ENCODE peak calls at places on chromosome 16, in four cellular contexts. Q is astrocyte of the cerebellum, D is K562, Z is foreskin fibroblast. P is an unnamed sample.

GRCh38 chr16:22397459-22397858 is 23.0 kb upstream of the CDR2 start:
- DNase-seq in Q (peak; percentile 95), D (no peak), Z (peak; percentile 96), P (peak; percentile 98)

GRCh38 chr16:15610369-15610871 is 32.5 kb downstream of the MARF1 start:
- DNase-seq in Q (no peak), D (no peak), Z (no peak), P (no peak)

GRCh38 chr16:84795338-84796053 is 24.3 kb upstream of the CRISPLD2 start:
- DNase-seq in Q (no peak), D (no peak), Z (peak; percentile 98), P (peak; percentile 70)

GRCh38 chr16:82888616-82889015 is 261.8 kb downstream of the CDH13 start:
- DNase-seq in Q (peak; percentile 78), D (no peak), Z (peak; percentile 66), P (peak; percentile 65)

GRCh38 chr16:70381604-70382342 is 35.1 kb downstream of the DDX19A start:
- DNase-seq in Q (no peak), D (no peak), Z (no peak), P (no peak)

GRCh38 chr16:13607289-13607688 is 312.7 kb upstream of the ERCC4 start:
- DNase-seq in Q (no peak), D (no peak), Z (no peak), P (no peak)

GRCh38 chr16:58034786-58035185 is 9.2 kb downstream of the MMP15 start:
- DNase-seq in Q (no peak), D (peak; percentile 73), Z (no peak), P (no peak)

GRCh38 chr16:27432600-27432957 is 30.6 kb downstream of the IL21R start:
- DNase-seq in Q (no peak), D (no peak), Z (peak; percentile 68), P (no peak)

GRCh38 chr16:15452456-15452855 is 18.1 kb downstream of the BMERB1 start:
- DNase-seq in Q (no peak), D (no peak), Z (no peak), P (no peak)

GRCh38 chr16:57001026-57001669 is 11.8 kb downstream of the NLRC5 start:
- DNase-seq in Q (no peak), D (no peak), Z (no peak), P (no peak)

GRCh38 chr16:54325616-54326265 is 39.2 kb upstream of the IRX3 start:
- DNase-seq in Q (no peak), D (no peak), Z (no peak), P (no peak)

GRCh38 chr16:1689853-1690252 is 11.8 kb downstream of the JPT2 start:
- DNase-seq in Q (no peak), D (no peak), Z (no peak), P (no peak)

GRCh38 chr16:1688807-1689560 is 10.9 kb downstream of the JPT2 start:
- DNase-seq in Q (peak; percentile 68), D (no peak), Z (no peak), P (no peak)

GRCh38 chr16:1691956-1692355 is 13.9 kb downstream of the JPT2 start:
- DNase-seq in Q (no peak), D (no peak), Z (peak; percentile 51), P (no peak)

GRCh38 chr16:1690810-1691209 is 12.7 kb downstream of the JPT2 start:
- DNase-seq in Q (no peak), D (no peak), Z (no peak), P (no peak)

GRCh38 chr16:1691276-1691675 is 13.2 kb downstream of the JPT2 start:
- DNase-seq in Q (no peak), D (no peak), Z (peak; percentile 59), P (no peak)
- TF ChIP-seq CTCF in Q (peak; percentile 47), D (no peak), Z (peak; percentile 15), P (no peak)

GRCh38 chr16:67104061-67104460 is 5.7 kb upstream of the PHAF1 start:
- DNase-seq in Q (peak; percentile 2), D (no peak), Z (peak; percentile 54), P (no peak)
- TF ChIP-seq CTCF in Q (peak; percentile 45), D (peak; percentile 56), Z (peak; percentile 33), P (peak; percentile 38)

DNA sequence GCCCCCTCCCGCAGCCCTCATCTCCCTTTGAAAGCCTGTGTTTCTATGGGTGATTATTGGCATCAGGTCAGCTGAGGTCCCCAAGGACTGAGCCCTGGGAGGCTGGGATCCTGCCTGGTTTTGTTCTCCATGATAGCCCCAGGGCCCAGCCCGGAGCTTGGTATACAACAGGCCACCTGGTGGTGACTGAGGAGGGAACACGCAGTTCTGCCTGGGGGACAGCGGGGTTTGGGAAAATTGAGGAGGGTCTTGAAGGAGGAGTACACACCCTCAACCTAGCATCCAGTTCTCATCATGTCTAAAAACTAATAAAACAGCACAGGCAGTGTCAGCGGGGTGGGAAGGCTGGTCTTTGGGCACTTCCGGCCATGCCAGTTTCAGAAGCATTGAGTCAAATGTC is 335.1 kb downstream of the CPPED1 start:
- DNase-seq in Q (no peak), D (peak; percentile 18), Z (no peak), P (no peak)
- TF ChIP-seq CTCF in Q (peak; percentile 29), D (peak; percentile 11), Z (no peak), P (no peak)

GRCh38 chr16:81480856-81481821 is 36.5 kb downstream of the CMIP start:
- DNase-seq in Q (no peak), D (peak; percentile 54), Z (no peak), P (no peak)
- TF ChIP-seq CTCF in Q (no peak), D (peak; percentile 21), Z (no peak), P (no peak)

GRCh38 chr16:11181242-11181888 is 74.6 kb downstream of the SOCS1 start:
- DNase-seq in Q (no peak), D (no peak), Z (no peak), P (no peak)

GRCh38 chr16:11181889-11182279 is 74.1 kb downstream of the SOCS1 start:
- DNase-seq in Q (no peak), D (no peak), Z (no peak), P (no peak)

GRCh38 chr16:11183951-11184350 is 72.1 kb downstream of the SOCS1 start:
- DNase-seq in Q (no peak), D (no peak), Z (peak; percentile 12), P (no peak)

GRCh38 chr16:11182381-11182780 is 73.6 kb downstream of the SOCS1 start:
- DNase-seq in Q (no peak), D (no peak), Z (no peak), P (no peak)

DNA sequence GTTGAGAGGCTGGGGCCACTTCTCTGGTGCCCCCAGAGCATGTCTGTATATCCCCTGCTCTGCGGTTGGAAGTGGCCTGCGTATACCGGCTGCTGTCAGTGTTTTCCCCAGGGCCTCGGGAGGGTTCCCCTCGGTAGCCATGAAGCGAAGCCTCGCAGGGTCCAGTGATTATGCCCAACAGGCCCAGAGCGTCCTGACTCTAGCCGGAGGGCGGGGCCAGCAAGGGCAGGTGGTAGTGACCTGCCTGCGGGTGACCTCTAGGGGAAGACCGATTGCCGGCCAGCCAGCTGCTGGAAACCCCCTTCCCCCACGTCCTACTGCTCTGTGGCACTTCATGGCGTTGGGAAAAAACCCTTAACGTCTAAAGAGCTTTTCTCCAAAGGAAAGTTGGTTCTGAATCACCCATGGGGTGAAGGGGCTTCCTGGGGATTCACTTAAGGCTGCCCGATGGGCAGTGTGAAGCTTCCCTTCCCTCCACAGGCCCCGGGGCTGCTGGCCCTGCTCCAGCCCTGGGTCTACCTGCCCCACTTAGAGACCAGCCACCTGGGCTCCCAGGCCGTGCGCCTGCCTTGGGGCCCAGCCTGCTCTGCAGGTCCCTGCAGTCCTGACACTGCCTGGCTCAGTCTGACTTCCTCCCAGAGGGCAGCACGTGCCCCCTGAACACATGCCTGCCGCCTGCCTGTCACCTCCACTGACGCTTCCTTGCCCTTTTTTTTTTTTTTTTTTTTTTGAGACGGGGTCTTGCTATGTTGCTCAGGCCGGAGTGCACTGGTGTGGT is 72.8 kb downstream of the SOCS1 start:
- DNase-seq in Q (no peak), D (peak; percentile 33), Z (no peak), P (no peak)
- TF ChIP-seq CTCF in Q (no peak), D (no peak), Z (no peak), P (no peak)